ENCODE peak calls at places on chromosome 17, in six cellular contexts. H is keratinocyte, A is tibial artery, J is lower leg skin, Y is prostate gland, K is activated B cell treated with CpG ODN at 0.5 μM for 24 hours. I is an unnamed sample.

GRCh38 chr17:43573579-43574321 is 27.6 kb upstream of the ETV4 start:
- DNase-seq in H (no peak), A (no peak), J (no peak), Y (no peak), K (no peak), I (no peak)

GRCh38 chr17:36592711-36593321 is 1.1 kb downstream of the DHRS11 start:
- DNase-seq in H (no peak), A (no peak), J (peak), Y (no peak), K (no peak), I (no peak)

GRCh38 chr17:395179-395578 is 42.6 kb upstream of the RPH3AL start:
- DNase-seq in H (no peak), A (no peak), J (no peak), Y (no peak), K (no peak), I (no peak)

GRCh38 chr17:65370669-65371126 is 190.8 kb downstream of the AXIN2 start:
- DNase-seq in H (no peak), A (no peak), J (no peak), Y (peak), K (no peak), I (no peak)

GRCh38 chr17:67377727-67378443 is 804 bp downstream of the PITPNC1 start:
- DNase-seq in H (no peak), A (peak), J (peak), Y (peak), K (peak), I (no peak)

GRCh38 chr17:70804161-70804560 is 634.8 kb downstream of the KCNJ2 start:
- DNase-seq in H (no peak), A (no peak), J (no peak), Y (no peak), K (no peak), I (no peak)

GRCh38 chr17:67608691-67609090 is 109.0 kb upstream of the NOL11 start:
- DNase-seq in H (peak), A (no peak), J (no peak), Y (no peak), K (no peak), I (no peak)

GRCh38 chr17:80892019-80892855 is 99.4 kb upstream of the CHMP6 start:
- DNase-seq in H (peak), A (peak), J (no peak), Y (peak), K (no peak), I (peak)

GRCh38 chr17:42316755-42317154 is 28.5 kb downstream of the STAT5A start:
- DNase-seq in H (no peak), A (no peak), J (no peak), Y (no peak), K (no peak), I (no peak)

GRCh38 chr17:13351046-13351445 is 250.7 kb downstream of the HS3ST3A1 start:
- DNase-seq in H (no peak), A (no peak), J (no peak), Y (no peak), K (no peak), I (no peak)

GRCh38 chr17:1769826-1770477 is 8.1 kb downstream of the SERPINF1 start:
- DNase-seq in H (peak), A (no peak), J (peak), Y (peak), K (no peak), I (no peak)

GRCh38 chr17:64240741-64241347 is 22.2 kb downstream of the TEX2 start:
- DNase-seq in H (no peak), A (peak), J (peak), Y (peak), K (no peak), I (peak)

GRCh38 chr17:42274812-42275526 is 1.2 kb downstream of the STAT5B start:
- DNase-seq in H (no peak), A (no peak), J (no peak), Y (no peak), K (no peak), I (no peak)

GRCh38 chr17:66420961-66421371 is 118.6 kb downstream of the PRKCA start:
- DNase-seq in H (no peak), A (no peak), J (no peak), Y (no peak), K (no peak), I (peak)

GRCh38 chr17:32523017-32523680 is 36.4 kb downstream of the CDK5R1 start:
- DNase-seq in H (no peak), A (no peak), J (no peak), Y (no peak), K (no peak), I (no peak)

GRCh38 chr17:62965149-62965648 is 836 bp upstream of the TANC2 start:
- DNase-seq in H (no peak), A (no peak), J (no peak), Y (no peak), K (no peak), I (no peak)

GRCh38 chr17:46979023-46979870 is at the start of gene RPRML:
- DNase-seq in H (no peak), A (no peak), J (no peak), Y (no peak), K (peak), I (no peak)

GRCh38 chr17:62950067-62950466 is 16.0 kb upstream of the TANC2 start:
- DNase-seq in H (no peak), A (no peak), J (no peak), Y (no peak), K (no peak), I (peak)

GRCh38 chr17:9484789-9485188 is 90.8 kb downstream of the STX8 start:
- DNase-seq in H (no peak), A (no peak), J (no peak), Y (no peak), K (no peak), I (no peak)

GRCh38 chr17:17098426-17099035 is 56.3 kb downstream of the MPRIP start:
- DNase-seq in H (no peak), A (peak), J (no peak), Y (no peak), K (no peak), I (no peak)

GRCh38 chr17:68509151-68510057 is 2.8 kb upstream of the PRKAR1A start:
- DNase-seq in H (no peak), A (peak), J (peak), Y (no peak), K (no peak), I (no peak)

GRCh38 chr17:82226809-82227628 is 1.8 kb upstream of the SLC16A3 start:
- DNase-seq in H (no peak), A (no peak), J (no peak), Y (no peak), K (no peak), I (no peak)

GRCh38 chr17:45235071-45236001 is 13.7 kb downstream of the FMNL1 start:
- DNase-seq in H (peak), A (peak), J (peak), Y (peak), K (peak), I (no peak)

GRCh38 chr17:10769840-10770239 is 34.1 kb downstream of the TMEM238L start:
- DNase-seq in H (no peak), A (no peak), J (peak), Y (no peak), K (no peak), I (no peak)

GRCh38 chr17:3738562-3739295 is 15.0 kb downstream of the HASPIN start:
- DNase-seq in H (peak), A (no peak), J (no peak), Y (peak), K (no peak), I (no peak)

GRCh38 chr17:41510251-41511065 is 5.0 kb upstream of the KRT13 start:
- DNase-seq in H (no peak), A (no peak), J (no peak), Y (no peak), K (no peak), I (no peak)

GRCh38 chr17:58315750-58316149 is 12.8 kb downstream of the TSPOAP1 start:
- DNase-seq in H (no peak), A (no peak), J (peak), Y (no peak), K (no peak), I (no peak)

GRCh38 chr17:41322264-41322902 is 6.9 kb upstream of the KRTAP17-1 start:
- DNase-seq in H (no peak), A (no peak), J (peak), Y (peak), K (no peak), I (peak)

GRCh38 chr17:79795795-79796569 is 895 bp downstream of the CBX8 start:
- DNase-seq in H (no peak), A (no peak), J (no peak), Y (no peak), K (no peak), I (no peak)

GRCh38 chr17:58802188-58802587 is 46.5 kb downstream of the PPM1E start:
- DNase-seq in H (no peak), A (no peak), J (no peak), Y (no peak), K (no peak), I (no peak)

GRCh38 chr17:65287040-65287439 is 149.9 kb downstream of the RGS9 start:
- DNase-seq in H (no peak), A (no peak), J (peak), Y (no peak), K (no peak), I (no peak)

GRCh38 chr17:62592305-62593099 is 35.0 kb upstream of the MRC2 start:
- DNase-seq in H (peak), A (no peak), J (no peak), Y (no peak), K (no peak), I (no peak)

GRCh38 chr17:82107341-82107860 is 9.4 kb upstream of the FASN start:
- DNase-seq in H (no peak), A (no peak), J (no peak), Y (no peak), K (no peak), I (no peak)

GRCh38 chr17:35254107-35254802 is 11.4 kb downstream of the SLFN5 start:
- DNase-seq in H (no peak), A (peak), J (peak), Y (peak), K (no peak), I (peak)

DNA sequence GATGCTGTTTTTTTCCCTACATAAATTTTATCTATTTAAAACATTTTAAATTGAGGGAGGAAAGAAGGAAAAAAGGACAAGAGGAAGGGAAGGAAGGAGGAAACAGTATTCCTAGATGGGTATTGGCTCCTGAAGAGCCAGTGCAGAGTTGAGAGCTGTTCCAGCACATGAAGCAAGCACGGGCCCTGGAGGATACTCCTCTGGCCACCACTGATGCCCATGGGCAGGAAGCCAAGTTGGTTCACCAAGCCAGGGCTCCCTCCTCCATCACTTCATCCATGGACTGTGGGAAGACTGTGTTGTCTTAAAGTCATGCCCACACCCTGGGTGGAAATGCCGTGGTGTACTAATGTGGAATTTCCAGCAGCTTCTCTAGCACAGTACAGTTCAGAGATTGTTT is 23.8 kb upstream of the NOS2 start:
- DNase-seq in H (no peak), A (no peak), J (no peak), Y (no peak), K (no peak), I (no peak)
- TF ChIP-seq CTCF in H (no peak), A (no peak), J (no peak), Y (no peak), K (no peak), I (no peak)

DNA sequence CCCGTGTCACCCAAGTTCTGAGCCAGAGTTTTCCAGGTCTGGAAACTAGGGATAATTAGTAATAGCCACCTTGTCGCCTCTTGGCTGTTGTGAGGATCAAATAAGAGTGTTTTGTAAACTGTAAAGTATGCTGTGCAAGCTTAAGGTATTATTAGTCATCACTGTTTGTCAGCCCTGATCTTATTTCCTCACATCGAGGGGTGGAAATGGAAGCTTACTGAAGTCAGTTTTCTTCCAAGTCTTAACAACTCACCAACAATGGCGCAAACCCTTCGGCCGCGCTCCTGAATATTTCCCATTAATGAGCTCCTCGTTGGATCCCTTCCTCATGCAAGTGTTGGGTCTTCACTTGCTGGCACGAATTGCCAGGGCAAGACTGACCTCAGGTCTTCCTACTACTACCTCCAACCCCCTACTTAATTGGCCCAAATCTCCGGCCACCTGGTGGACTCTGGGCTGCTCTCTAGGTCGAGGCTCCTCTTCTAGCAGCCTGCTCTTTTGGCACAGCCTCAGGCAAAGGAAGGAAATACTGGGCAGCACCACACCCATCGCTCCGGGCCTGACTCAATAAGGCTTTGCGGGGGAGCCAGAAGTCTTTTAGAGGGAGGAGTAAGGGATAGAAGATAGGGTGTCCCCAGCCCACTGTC is 874 bp upstream of the SLC35B1 start:
- DNase-seq in H (no peak), A (no peak), J (no peak), Y (no peak), K (no peak), I (no peak)
- TF ChIP-seq CTCF in H (no peak), A (no peak), J (no peak), Y (no peak), K (no peak), I (no peak)

GRCh38 chr17:30203471-30203981 is 32.0 kb downstream of the SLC6A4 start:
- DNase-seq in H (no peak), A (no peak), J (peak), Y (no peak), K (no peak), I (no peak)
- TF ChIP-seq CTCF in H (no peak), A (no peak), J (no peak), Y (no peak), K (no peak), I (no peak)

DNA sequence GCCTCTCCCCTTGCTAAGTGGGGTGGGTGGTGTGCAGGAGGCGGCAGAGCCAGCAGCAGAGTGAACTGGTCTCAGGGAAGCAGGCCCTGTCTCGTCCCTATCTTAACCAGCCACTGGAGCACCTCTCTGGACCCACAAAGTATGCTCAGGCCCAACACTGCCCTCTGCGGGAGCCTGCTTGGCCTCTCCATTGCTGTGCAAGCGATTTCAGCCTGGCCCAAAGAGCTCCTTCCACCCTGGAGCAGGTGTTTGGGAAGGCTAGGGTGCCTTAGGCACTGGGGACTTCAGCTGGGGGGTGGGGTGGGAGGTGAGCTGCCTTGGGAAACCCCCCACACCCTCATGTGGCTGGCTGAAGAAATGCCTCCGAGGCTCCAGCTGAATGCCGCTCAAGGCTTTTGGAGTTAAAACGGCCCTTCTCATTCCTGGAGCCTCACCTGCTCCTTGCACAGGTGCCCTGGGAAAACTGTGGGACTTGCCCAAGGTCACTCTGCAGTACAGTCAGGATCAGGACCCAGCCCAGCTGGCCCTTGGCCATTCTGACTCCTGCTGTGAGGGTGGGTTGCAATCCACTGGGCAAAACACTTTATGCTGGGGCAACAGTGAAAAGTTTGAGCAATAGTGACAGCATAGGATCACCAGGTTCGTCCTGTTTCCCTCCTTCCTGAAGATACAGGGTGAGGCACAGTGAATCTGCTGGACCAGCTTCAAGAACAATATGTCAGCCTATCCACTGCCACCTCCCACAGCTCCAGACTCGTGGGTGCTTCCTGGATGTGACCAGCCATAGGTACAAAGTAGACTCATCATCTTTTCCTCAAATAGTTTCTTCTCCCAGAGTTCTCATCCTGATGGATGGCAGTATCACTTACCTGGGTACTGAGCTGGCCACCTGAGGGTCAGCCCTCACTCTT is 5.9 kb upstream of the UBE2O start:
- DNase-seq in H (no peak), A (no peak), J (no peak), Y (no peak), K (no peak), I (no peak)
- TF ChIP-seq CTCF in H (peak), A (no peak), J (no peak), Y (no peak), K (no peak), I (peak)

GRCh38 chr17:49898547-49899490 is 51.0 kb upstream of the TAC4 start:
- DNase-seq in H (no peak), A (no peak), J (no peak), Y (no peak), K (no peak), I (no peak)
- TF ChIP-seq CTCF in H (no peak), A (no peak), J (no peak), Y (no peak), K (no peak), I (no peak)

GRCh38 chr17:56319531-56319930 is 166.3 kb downstream of the ANKFN1 start:
- DNase-seq in H (peak), A (no peak), J (no peak), Y (peak), K (no peak), I (peak)
- TF ChIP-seq CTCF in H (peak), A (peak), J (no peak), Y (no peak), K (no peak), I (peak)

GRCh38 chr17:50564916-50565315 is 4.4 kb downstream of the CACNA1G start:
- DNase-seq in H (no peak), A (peak), J (peak), Y (no peak), K (no peak), I (peak)

GRCh38 chr17:50560931-50561750 is 626 bp downstream of the CACNA1G start:
- DNase-seq in H (no peak), A (no peak), J (no peak), Y (no peak), K (no peak), I (no peak)

GRCh38 chr17:50561796-50562195 is 1.3 kb downstream of the CACNA1G start:
- DNase-seq in H (no peak), A (no peak), J (no peak), Y (no peak), K (no peak), I (no peak)

GRCh38 chr17:50562266-50563094 is 2.0 kb downstream of the CACNA1G start:
- DNase-seq in H (no peak), A (no peak), J (no peak), Y (no peak), K (no peak), I (no peak)

DNA sequence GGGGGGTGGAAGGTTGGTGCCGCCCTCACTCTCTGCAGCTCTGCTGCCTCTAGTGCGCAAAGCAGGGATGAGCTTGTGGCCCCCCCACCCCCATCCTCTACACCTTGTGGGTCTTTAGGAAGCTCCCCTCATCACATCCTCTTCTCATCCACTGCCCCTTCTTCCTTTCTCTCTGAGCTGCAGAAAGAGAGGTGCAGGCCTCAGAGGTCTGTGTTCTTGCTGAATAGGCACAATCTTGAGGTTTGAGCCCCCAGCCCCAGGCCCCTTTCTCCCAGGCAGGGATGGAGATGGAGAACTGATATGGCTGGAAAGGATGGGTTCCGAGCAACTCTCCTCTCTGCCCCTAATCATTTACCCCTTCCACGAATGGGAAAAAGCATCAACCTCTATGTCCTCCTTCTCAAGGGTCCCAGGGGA is 2.6 kb downstream of the CACNA1G start:
- DNase-seq in H (no peak), A (no peak), J (no peak), Y (no peak), K (no peak), I (no peak)
- TF ChIP-seq CTCF in H (no peak), A (no peak), J (no peak), Y (no peak), K (no peak), I (peak)

GRCh38 chr17:38322156-38322779 is 21.5 kb downstream of the GPR179 start:
- DNase-seq in H (no peak), A (peak), J (peak), Y (no peak), K (peak), I (no peak)
- TF ChIP-seq CTCF in H (peak), A (peak), J (no peak), Y (no peak), K (peak), I (peak)

GRCh38 chr17:49928826-49929475 is 40.0 kb upstream of the DLX4 start:
- DNase-seq in H (no peak), A (no peak), J (no peak), Y (no peak), K (no peak), I (no peak)
- TF ChIP-seq CTCF in H (no peak), A (no peak), J (no peak), Y (no peak), K (no peak), I (no peak)

GRCh38 chr17:18141210-18141803 is 32.8 kb downstream of the MYO15A start:
- DNase-seq in H (no peak), A (no peak), J (no peak), Y (peak), K (no peak), I (peak)
- TF ChIP-seq CTCF in H (peak), A (peak), J (no peak), Y (peak), K (peak), I (peak)

I was measured in AG09319.